ENCODE peak calls at places on chromosomes 6 and 20, in eight cellular contexts. X is left ventricle myocardium inferior, O is pancreas, Z is GM23338, C is psoas muscle, N is heart left ventricle, Q is MM.1S, K is A549. M is an unnamed sample.

GRCh38 chr6:155177369-155177961 is 86.3 kb upstream of the CLDN20 start:
- DNase-seq in X (no peak), O (no peak), Z (peak), C (no peak), N (no peak), Q (peak), K (peak), M (no peak)

GRCh38 chr6:68082086-68082485 is 553.0 kb upstream of the ADGRB3 start:
- DNase-seq in X (no peak), O (no peak), Z (no peak), C (no peak), N (no peak), Q (no peak), K (no peak), M (no peak)

GRCh38 chr6:170209354-170210025 is 81.4 kb downstream of the DLL1 start:
- DNase-seq in X (no peak), O (peak), Z (no peak), C (no peak), N (peak), Q (no peak), K (no peak), M (no peak)

GRCh38 chr6:33320315-33321181 is 3.0 kb upstream of the ZBTB22 start:
- DNase-seq in X (peak), O (peak), Z (peak), C (peak), N (peak), Q (no peak), K (no peak), M (no peak)

GRCh38 chr6:36674942-36675341 is 3.6 kb upstream of the CDKN1A start:
- DNase-seq in X (no peak), O (no peak), Z (no peak), C (no peak), N (no peak), Q (no peak), K (no peak), M (no peak)

GRCh38 chr6:24489881-24490280 is 503 bp upstream of the GPLD1 start:
- DNase-seq in X (no peak), O (no peak), Z (no peak), C (no peak), N (no peak), Q (no peak), K (no peak), M (no peak)

GRCh38 chr6:83708546-83708969 is 343 bp downstream of the SNAP91 start:
- DNase-seq in X (no peak), O (peak), Z (peak), C (no peak), N (no peak), Q (no peak), K (no peak), M (peak)

GRCh38 chr6:18425218-18425617 is 38.1 kb downstream of the RNF144B start:
- DNase-seq in X (no peak), O (no peak), Z (no peak), C (no peak), N (no peak), Q (no peak), K (no peak), M (no peak)

GRCh38 chr20:9185511-9185910 is 116.6 kb downstream of the PLCB4 start:
- DNase-seq in X (no peak), O (no peak), Z (no peak), C (no peak), N (no peak), Q (no peak), K (no peak), M (no peak)

GRCh38 chr6:82842721-82843120 is 222.9 kb downstream of the UBE3D start:
- DNase-seq in X (no peak), O (no peak), Z (no peak), C (no peak), N (no peak), Q (no peak), K (no peak), M (no peak)

DNA sequence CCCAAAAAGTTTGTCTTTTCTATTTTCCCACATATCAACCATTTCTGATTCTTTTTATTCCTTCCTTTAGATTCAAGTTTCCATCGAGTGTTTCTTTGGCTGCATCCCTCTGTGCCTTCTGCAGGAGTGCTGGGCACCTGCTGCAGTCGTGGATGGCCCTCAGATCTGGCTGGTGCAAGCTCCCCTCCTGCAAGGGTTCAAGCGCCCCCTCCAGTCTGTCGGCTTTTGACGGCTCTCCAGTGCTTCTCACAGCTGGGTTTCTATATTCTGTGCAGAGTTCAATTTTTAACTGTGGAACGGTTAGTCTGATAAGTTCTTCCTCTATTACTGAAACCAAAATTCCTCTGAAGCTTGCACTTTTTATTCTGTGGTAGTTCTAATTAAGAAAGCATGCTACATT is 132.1 kb downstream of the HUS1B start:
- DNase-seq in X (no peak), O (no peak), Z (no peak), C (no peak), N (no peak), Q (no peak), K (no peak), M (no peak)
- TF ChIP-seq CTCF in X (no peak), O (no peak), Z (peak), C (no peak), N (no peak), Q (no peak), K (no peak), M (peak)

DNA sequence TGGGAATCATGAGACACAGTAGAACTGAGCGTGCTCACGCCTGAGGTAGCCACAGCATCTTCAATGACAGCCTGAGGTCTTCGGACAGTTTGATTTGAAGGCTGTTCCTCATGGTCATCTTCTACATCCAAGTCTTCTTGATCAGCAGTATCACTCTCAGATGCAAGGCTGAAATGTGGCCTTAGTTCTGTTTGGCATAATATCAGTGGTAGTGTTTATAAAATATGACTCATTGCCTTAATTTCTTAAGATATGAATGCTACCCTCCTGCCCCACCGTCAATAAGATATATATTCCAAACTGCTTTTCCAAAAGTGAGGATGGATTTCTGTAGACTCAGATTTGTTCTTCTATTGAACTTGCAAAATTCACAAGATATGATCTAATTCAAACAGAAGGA is 17.5 kb upstream of the MAP7 start:
- DNase-seq in X (no peak), O (no peak), Z (no peak), C (no peak), N (no peak), Q (no peak), K (no peak), M (no peak)
- H3K4me3 ChIP-seq in X (no peak), O (no peak), Z (no peak), C (no peak), N (no peak), Q (no peak), K (no peak), M (no peak)

GRCh38 chr20:53749499-53749898 is 155.9 kb upstream of the ZNF217 start:
- DNase-seq in X (no peak), O (no peak), Z (no peak), C (no peak), N (no peak), Q (no peak), K (no peak), M (no peak)
- TF ChIP-seq CTCF in X (no peak), O (no peak), Z (no peak), C (no peak), N (no peak), Q (no peak), K (peak), M (no peak)

GRCh38 chr20:57627972-57628650 is 7.9 kb upstream of the ZBP1 start:
- DNase-seq in X (peak), O (no peak), Z (no peak), C (no peak), N (peak), Q (peak), K (no peak), M (no peak)

GRCh38 chr20:57633945-57634491 is 13.8 kb upstream of the ZBP1 start:
- DNase-seq in X (no peak), O (no peak), Z (no peak), C (no peak), N (no peak), Q (peak), K (no peak), M (no peak)

GRCh38 chr20:57632286-57632685 is 12.1 kb upstream of the ZBP1 start:
- DNase-seq in X (no peak), O (no peak), Z (no peak), C (no peak), N (no peak), Q (no peak), K (no peak), M (no peak)

GRCh38 chr20:57627339-57627738 is 7.1 kb upstream of the ZBP1 start:
- DNase-seq in X (no peak), O (no peak), Z (no peak), C (no peak), N (no peak), Q (no peak), K (no peak), M (no peak)

GRCh38 chr20:57629976-57630525 is 9.8 kb upstream of the ZBP1 start:
- DNase-seq in X (no peak), O (no peak), Z (no peak), C (no peak), N (no peak), Q (no peak), K (no peak), M (no peak)
- H3K4me3 ChIP-seq in X (peak), O (no peak), Z (no peak), C (no peak), N (no peak), Q (no peak), K (no peak), M (no peak)

GRCh38 chr6:117399924-117400323 is 25.8 kb downstream of the ROS1 start:
- DNase-seq in X (no peak), O (no peak), Z (peak), C (no peak), N (no peak), Q (no peak), K (peak), M (no peak)
- TF ChIP-seq CTCF in X (peak), O (no peak), Z (peak), C (no peak), N (no peak), Q (no peak), K (peak), M (no peak)

GRCh38 chr20:19887566-19888268 is 129.4 kb upstream of the NAA20 start:
- DNase-seq in X (no peak), O (no peak), Z (no peak), C (no peak), N (no peak), Q (no peak), K (no peak), M (no peak)
- H3K4me3 ChIP-seq in X (peak), O (no peak), Z (no peak), C (peak), N (peak), Q (no peak), K (peak), M (no peak)

DNA sequence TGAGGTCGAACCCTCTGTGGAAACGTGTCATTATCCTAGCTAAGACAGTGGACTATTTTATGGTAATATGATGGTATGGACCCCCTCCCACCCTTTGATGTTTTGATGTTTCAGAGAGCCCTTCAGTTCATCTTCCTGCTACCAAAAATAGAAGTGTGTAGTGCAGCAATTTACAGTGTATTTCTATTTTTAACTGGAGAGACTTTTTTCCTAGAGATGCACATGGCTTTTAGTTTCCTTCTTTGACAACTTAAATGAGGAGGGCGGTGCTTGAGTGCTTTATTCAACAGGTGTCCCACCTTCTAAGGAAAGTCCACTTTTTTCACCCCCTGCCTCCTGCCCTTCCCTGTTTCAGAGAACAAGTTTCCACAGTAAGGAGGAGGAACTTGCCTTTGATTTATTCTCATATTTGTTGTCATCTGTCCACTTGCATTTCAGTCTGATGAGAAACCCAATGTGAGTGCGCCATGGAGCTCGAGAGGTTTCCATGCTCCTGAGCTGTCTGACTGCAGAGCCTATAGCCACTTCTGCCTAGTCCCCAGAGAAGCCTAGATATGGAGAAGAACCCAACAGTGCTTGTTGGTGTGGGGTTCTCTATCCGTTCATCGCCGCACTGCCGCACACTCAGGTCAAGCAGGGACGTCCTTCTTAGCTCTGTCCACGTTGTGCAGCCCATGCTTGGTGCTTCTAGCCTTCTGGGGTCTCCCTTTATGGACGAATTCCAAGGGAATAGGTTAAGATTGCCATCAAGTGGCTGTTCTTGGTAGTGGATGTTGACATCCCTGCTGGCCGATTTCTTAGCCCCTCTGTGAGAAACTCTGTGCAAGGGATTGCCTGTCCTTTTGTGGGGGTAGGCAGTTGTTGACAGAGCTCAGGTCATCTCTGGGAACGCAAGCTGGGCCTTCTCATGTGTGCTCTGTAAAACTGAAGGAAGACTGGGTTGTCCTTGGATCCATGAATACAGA is 144.2 kb downstream of the JARID2 start:
- DNase-seq in X (no peak), O (no peak), Z (peak), C (peak), N (no peak), Q (peak), K (peak), M (peak)
- TF ChIP-seq CTCF in X (peak), O (peak), Z (peak), C (peak), N (peak), Q (peak), K (peak), M (peak)

DNA sequence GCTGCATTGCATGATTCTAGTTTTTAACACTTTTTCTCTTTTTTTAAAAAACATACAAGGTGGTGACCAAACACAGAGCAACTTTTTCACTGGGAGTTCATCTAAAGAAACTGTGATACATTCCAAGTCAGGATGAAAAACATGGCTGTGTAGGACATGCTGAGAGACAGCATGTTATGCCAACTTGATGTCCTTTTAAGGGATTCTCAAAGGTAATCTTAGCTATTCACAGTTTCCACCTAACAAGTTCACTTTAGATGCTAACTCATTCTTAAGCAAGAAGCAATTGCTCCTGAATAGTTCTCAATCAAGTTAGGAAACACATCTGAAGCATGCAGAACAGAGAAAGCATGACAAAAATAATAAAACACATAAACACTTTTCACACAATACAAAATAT is 3.3 kb downstream of the ASCC3 start:
- DNase-seq in X (no peak), O (no peak), Z (peak), C (no peak), N (no peak), Q (no peak), K (no peak), M (no peak)
- H3K4me3 ChIP-seq in X (no peak), O (no peak), Z (peak), C (no peak), N (no peak), Q (no peak), K (no peak), M (no peak)

DNA sequence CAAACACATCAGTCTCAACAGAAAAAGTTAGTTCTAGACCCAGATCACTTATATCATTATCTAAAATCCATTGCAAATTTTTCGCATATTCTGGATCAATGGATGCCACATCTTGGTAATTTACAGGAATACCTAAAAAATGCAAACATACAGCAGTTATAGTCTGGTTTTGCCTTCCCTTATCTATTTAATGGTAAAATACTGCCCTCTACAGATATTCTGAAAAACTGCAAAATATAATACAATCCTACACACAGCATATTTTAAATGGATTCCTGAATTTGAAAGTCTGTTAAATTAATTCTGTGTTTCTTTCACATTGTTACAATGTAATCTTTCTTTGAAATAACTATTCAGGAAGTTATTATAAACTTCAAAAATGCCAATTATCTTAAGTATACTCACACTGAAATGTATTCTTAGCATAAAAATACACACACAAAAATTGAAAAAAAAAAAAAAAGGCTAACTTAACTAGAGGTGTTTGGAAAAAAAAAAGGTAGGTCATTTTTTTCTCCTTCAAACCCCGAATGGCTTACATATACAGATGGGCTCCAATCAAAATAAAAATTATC is 88.4 kb downstream of the HACE1 start:
- DNase-seq in X (no peak), O (no peak), Z (peak), C (no peak), N (no peak), Q (peak), K (peak), M (peak)
- TF ChIP-seq CTCF in X (peak), O (peak), Z (peak), C (peak), N (peak), Q (peak), K (peak), M (peak)

GRCh38 chr6:6942826-6943225 is 164.9 kb upstream of the RREB1 start:
- DNase-seq in X (peak), O (no peak), Z (no peak), C (peak), N (peak), Q (no peak), K (no peak), M (peak)
- H3K4me3 ChIP-seq in X (peak), O (no peak), Z (no peak), C (peak), N (no peak), Q (no peak), K (no peak), M (no peak)

M was measured in GM06990.